ENCODE peak calls at places on chromosomes 12 and 14, in nine cellular contexts. One of them, this sample, is unnamed.

GRCh38 chr12:94427520-94428381 is 31.9 kb downstream of the CEP83 start:
- DNase-seq in left ventricle myocardium inferior: peak
- DNase-seq in choroid plexus epithelial cell: peak
- DNase-seq in sigmoid colon: peak
- DNase-seq in fibroblast of the aortic adventitia: peak
- DNase-seq in pancreas: peak
- DNase-seq in heart right ventricle: no peak
- DNase-seq in endodermal cell: no peak
- DNase-seq in lung: peak
- DNase-seq in this sample: no peak

GRCh38 chr12:130831876-130832405 is 7.1 kb downstream of the STX2 start:
- DNase-seq in lung: no peak
- DNase-seq in choroid plexus epithelial cell: no peak
- DNase-seq in endodermal cell: peak
- DNase-seq in pancreas: no peak
- DNase-seq in sigmoid colon: no peak
- DNase-seq in fibroblast of the aortic adventitia: no peak
- DNase-seq in left ventricle myocardium inferior: no peak
- DNase-seq in heart right ventricle: no peak
- DNase-seq in this sample: no peak

GRCh38 chr12:56293785-56294184 is 6.3 kb downstream of the CS start:
- DNase-seq in endodermal cell: no peak
- DNase-seq in choroid plexus epithelial cell: no peak
- DNase-seq in heart right ventricle: no peak
- DNase-seq in fibroblast of the aortic adventitia: no peak
- DNase-seq in lung: no peak
- DNase-seq in left ventricle myocardium inferior: no peak
- DNase-seq in sigmoid colon: no peak
- DNase-seq in pancreas: no peak
- DNase-seq in this sample: no peak

GRCh38 chr12:19039515-19039914 is 90.0 kb upstream of the PLEKHA5 start:
- DNase-seq in fibroblast of the aortic adventitia: no peak
- DNase-seq in sigmoid colon: no peak
- DNase-seq in lung: no peak
- DNase-seq in choroid plexus epithelial cell: peak
- DNase-seq in pancreas: no peak
- DNase-seq in endodermal cell: no peak
- DNase-seq in left ventricle myocardium inferior: no peak
- DNase-seq in heart right ventricle: no peak
- DNase-seq in this sample: no peak

GRCh38 chr14:77319416-77319815 is 1.3 kb downstream of the POMT2 start:
- DNase-seq in pancreas: no peak
- DNase-seq in fibroblast of the aortic adventitia: no peak
- DNase-seq in heart right ventricle: no peak
- DNase-seq in endodermal cell: no peak
- DNase-seq in left ventricle myocardium inferior: no peak
- DNase-seq in sigmoid colon: peak
- DNase-seq in lung: no peak
- DNase-seq in choroid plexus epithelial cell: no peak
- DNase-seq in this sample: no peak

GRCh38 chr12:126874427-126875026 is 1392.4 kb upstream of the TMEM132C start:
- DNase-seq in left ventricle myocardium inferior: peak
- DNase-seq in sigmoid colon: peak
- DNase-seq in lung: peak
- DNase-seq in pancreas: peak
- DNase-seq in choroid plexus epithelial cell: peak
- DNase-seq in endodermal cell: peak
- DNase-seq in heart right ventricle: peak
- DNase-seq in fibroblast of the aortic adventitia: peak
- DNase-seq in this sample: peak

GRCh38 chr14:68341765-68342212 is 451.1 kb downstream of the ZFP36L1 start:
- DNase-seq in fibroblast of the aortic adventitia: no peak
- DNase-seq in left ventricle myocardium inferior: no peak
- DNase-seq in choroid plexus epithelial cell: no peak
- DNase-seq in endodermal cell: no peak
- DNase-seq in pancreas: no peak
- DNase-seq in sigmoid colon: no peak
- DNase-seq in lung: no peak
- DNase-seq in heart right ventricle: no peak
- DNase-seq in this sample: no peak

GRCh38 chr14:75979641-75980422 is 2.0 kb downstream of the TGFB3 start:
- DNase-seq in endodermal cell: no peak
- DNase-seq in fibroblast of the aortic adventitia: peak
- DNase-seq in heart right ventricle: peak
- DNase-seq in choroid plexus epithelial cell: no peak
- DNase-seq in left ventricle myocardium inferior: no peak
- DNase-seq in sigmoid colon: peak
- DNase-seq in pancreas: peak
- DNase-seq in lung: no peak
- DNase-seq in this sample: peak

GRCh38 chr14:53951661-53952265 is 4.9 kb downstream of the BMP4 start:
- DNase-seq in sigmoid colon: no peak
- DNase-seq in pancreas: peak
- DNase-seq in left ventricle myocardium inferior: peak
- DNase-seq in endodermal cell: peak
- DNase-seq in fibroblast of the aortic adventitia: no peak
- DNase-seq in choroid plexus epithelial cell: no peak
- DNase-seq in lung: no peak
- DNase-seq in heart right ventricle: no peak
- DNase-seq in this sample: no peak

GRCh38 chr14:53952533-53952932 is 4.1 kb downstream of the BMP4 start:
- DNase-seq in left ventricle myocardium inferior: no peak
- DNase-seq in fibroblast of the aortic adventitia: no peak
- DNase-seq in heart right ventricle: no peak
- DNase-seq in pancreas: no peak
- DNase-seq in choroid plexus epithelial cell: no peak
- DNase-seq in sigmoid colon: no peak
- DNase-seq in lung: no peak
- DNase-seq in endodermal cell: peak
- DNase-seq in this sample: no peak

GRCh38 chr14:53954551-53955233 is 1.9 kb downstream of the BMP4 start:
- DNase-seq in left ventricle myocardium inferior: peak
- DNase-seq in pancreas: no peak
- DNase-seq in fibroblast of the aortic adventitia: peak
- DNase-seq in sigmoid colon: peak
- DNase-seq in choroid plexus epithelial cell: peak
- DNase-seq in endodermal cell: peak
- DNase-seq in lung: no peak
- DNase-seq in heart right ventricle: peak
- DNase-seq in this sample: no peak

GRCh38 chr14:53953828-53954550 is 2.6 kb downstream of the BMP4 start:
- DNase-seq in lung: no peak
- DNase-seq in heart right ventricle: peak
- DNase-seq in sigmoid colon: peak
- DNase-seq in endodermal cell: no peak
- DNase-seq in choroid plexus epithelial cell: peak
- DNase-seq in fibroblast of the aortic adventitia: peak
- DNase-seq in pancreas: peak
- DNase-seq in left ventricle myocardium inferior: peak
- DNase-seq in this sample: no peak

DNA sequence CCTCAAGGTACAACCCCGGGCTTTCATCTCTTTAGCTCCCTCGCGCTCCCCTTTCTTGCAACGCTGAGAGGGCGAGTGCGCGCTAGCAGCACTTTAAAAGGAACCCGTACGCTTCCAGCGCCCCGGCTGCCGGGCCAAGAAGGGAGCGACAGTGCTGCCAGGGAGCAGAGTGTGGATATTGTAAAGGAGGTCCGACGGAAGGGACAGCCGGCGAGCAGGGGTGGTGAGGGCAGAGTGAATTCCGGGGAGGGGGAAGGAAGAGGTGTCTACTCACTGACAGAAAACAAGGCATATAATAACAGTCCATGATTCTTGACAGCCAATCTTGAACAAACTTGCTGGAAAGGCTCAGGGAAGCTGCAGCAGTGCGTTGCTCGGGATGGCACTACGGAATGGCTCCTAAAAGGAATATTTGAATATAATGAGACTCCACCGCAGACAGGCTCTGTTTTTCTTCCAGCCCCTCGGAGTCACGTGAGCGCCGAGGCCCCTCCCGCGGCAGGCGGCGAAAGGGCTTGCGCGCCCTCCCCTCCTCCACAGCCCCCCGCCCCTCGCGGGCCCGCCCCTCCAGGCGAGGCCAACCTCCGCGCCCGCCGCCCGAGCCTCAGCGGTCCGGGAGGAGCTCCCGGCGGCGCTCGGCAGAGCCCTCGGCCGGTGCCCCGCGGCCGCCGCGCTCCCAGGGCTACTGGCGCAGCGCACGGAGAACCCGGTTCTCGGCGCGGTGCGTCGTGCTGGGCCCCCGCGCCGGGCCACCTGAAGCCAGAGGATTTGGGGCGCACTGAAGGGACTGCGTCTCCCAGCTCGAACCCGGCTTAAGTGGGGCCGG is 3.4 kb downstream of the BMP4 start:
- DNase-seq in choroid plexus epithelial cell: peak
- DNase-seq in pancreas: peak
- DNase-seq in fibroblast of the aortic adventitia: peak
- DNase-seq in left ventricle myocardium inferior: peak
- DNase-seq in endodermal cell: peak
- DNase-seq in sigmoid colon: peak
- DNase-seq in heart right ventricle: peak
- DNase-seq in lung: peak
- DNase-seq in this sample: peak
- H3K4me3 ChIP-seq in choroid plexus epithelial cell: peak
- H3K4me3 ChIP-seq in pancreas: peak
- H3K4me3 ChIP-seq in fibroblast of the aortic adventitia: peak
- H3K4me3 ChIP-seq in left ventricle myocardium inferior: peak
- H3K4me3 ChIP-seq in endodermal cell: peak
- H3K4me3 ChIP-seq in sigmoid colon: peak
- H3K4me3 ChIP-seq in heart right ventricle: peak
- H3K4me3 ChIP-seq in lung: peak
- H3K4me3 ChIP-seq in this sample: peak

DNA sequence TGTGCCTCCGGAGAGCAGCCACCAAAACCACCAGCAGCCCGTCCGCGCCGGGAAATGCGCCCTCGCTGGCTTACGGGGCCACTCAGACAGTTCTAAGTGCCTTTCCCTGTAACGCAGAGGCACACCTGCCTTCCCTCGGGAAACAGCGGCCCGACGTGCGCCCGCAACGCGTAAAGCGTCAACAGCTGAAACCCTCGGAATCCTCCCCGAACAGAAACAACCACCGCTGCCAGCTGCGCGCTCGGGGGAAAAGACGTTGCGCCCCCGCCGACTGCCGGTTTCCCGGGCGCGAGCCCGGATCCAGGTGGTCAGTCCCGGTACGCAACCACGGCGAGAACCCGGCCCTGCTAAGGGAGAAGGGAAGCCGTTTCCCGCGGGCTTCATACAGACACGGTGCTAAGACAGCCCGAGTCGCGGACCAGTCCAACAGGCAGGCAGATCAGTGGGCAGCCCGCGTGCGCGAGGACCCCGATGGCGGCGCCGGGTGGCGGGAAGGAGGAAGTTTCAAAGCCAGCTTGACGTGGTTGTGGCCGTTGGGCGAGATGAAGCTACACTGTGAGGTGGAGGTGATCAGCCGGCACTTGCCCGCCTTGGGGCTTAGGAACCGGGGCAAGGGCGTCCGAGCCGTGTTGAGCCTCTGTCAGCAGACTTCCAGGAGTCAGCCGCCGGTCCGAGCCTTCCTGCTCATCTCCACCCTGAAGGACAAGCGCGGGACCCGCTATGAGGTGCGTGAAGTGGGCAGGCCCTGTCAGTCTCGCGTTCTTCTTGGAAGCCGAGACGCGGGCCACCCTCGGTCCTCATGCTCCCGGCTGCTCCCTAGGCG is at the start of gene LRR1:
- DNase-seq in lung: peak
- DNase-seq in sigmoid colon: peak
- DNase-seq in choroid plexus epithelial cell: peak
- DNase-seq in pancreas: peak
- DNase-seq in left ventricle myocardium inferior: peak
- DNase-seq in endodermal cell: peak
- DNase-seq in heart right ventricle: peak
- DNase-seq in fibroblast of the aortic adventitia: peak
- DNase-seq in this sample: peak
- TF ChIP-seq CTCF in lung: no peak
- TF ChIP-seq CTCF in sigmoid colon: no peak
- TF ChIP-seq CTCF in choroid plexus epithelial cell: peak
- TF ChIP-seq CTCF in pancreas: no peak
- TF ChIP-seq CTCF in left ventricle myocardium inferior: no peak
- TF ChIP-seq CTCF in endodermal cell: no peak
- TF ChIP-seq CTCF in heart right ventricle: no peak
- TF ChIP-seq CTCF in fibroblast of the aortic adventitia: no peak
- TF ChIP-seq CTCF in this sample: no peak

DNA sequence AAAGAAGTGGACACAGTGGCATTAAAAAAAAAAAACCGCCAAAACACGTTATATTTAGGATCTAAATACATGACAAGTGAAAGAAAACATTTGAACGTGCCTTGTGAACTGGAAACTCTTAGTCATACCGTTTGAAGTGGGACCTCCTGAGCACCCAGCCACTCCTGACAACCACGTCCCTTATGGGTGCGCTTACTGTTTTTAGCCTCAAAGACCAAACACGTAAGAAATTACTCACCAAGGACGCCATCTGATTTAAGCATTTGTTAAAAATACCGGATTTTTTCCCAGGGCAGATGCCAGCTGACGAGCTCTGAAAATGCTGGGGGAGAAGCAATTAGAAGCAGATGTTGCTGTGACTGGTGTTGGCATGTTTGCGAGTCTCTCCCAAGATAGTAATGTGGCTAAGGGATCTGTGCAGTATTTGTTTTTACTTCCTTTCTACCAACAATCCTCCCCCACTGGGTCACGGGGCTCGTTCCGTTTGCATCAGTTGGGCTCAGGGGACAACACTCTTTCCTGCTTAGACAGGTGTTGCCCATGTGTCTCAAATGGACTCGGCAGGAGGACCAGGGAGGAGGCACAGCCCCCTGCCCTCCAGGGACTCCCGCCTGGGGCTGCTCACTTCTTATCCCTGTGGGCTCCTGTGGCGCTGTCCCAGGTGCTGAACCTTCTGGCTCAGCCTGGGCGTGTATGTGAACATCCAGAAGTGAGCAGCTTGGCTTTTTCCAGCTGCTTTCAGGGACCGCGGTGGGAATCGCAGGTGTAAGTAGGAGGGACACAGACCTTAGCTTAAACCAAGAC is 101.0 kb downstream of the BEGAIN start:
- DNase-seq in lung: no peak
- DNase-seq in choroid plexus epithelial cell: peak
- DNase-seq in heart right ventricle: peak
- DNase-seq in left ventricle myocardium inferior: peak
- DNase-seq in endodermal cell: peak
- DNase-seq in fibroblast of the aortic adventitia: peak
- DNase-seq in pancreas: peak
- DNase-seq in sigmoid colon: no peak
- DNase-seq in this sample: no peak
- H3K4me3 ChIP-seq in lung: no peak
- H3K4me3 ChIP-seq in choroid plexus epithelial cell: no peak
- H3K4me3 ChIP-seq in heart right ventricle: no peak
- H3K4me3 ChIP-seq in left ventricle myocardium inferior: no peak
- H3K4me3 ChIP-seq in endodermal cell: no peak
- H3K4me3 ChIP-seq in fibroblast of the aortic adventitia: no peak
- H3K4me3 ChIP-seq in pancreas: no peak
- H3K4me3 ChIP-seq in sigmoid colon: no peak
- H3K4me3 ChIP-seq in this sample: no peak

DNA sequence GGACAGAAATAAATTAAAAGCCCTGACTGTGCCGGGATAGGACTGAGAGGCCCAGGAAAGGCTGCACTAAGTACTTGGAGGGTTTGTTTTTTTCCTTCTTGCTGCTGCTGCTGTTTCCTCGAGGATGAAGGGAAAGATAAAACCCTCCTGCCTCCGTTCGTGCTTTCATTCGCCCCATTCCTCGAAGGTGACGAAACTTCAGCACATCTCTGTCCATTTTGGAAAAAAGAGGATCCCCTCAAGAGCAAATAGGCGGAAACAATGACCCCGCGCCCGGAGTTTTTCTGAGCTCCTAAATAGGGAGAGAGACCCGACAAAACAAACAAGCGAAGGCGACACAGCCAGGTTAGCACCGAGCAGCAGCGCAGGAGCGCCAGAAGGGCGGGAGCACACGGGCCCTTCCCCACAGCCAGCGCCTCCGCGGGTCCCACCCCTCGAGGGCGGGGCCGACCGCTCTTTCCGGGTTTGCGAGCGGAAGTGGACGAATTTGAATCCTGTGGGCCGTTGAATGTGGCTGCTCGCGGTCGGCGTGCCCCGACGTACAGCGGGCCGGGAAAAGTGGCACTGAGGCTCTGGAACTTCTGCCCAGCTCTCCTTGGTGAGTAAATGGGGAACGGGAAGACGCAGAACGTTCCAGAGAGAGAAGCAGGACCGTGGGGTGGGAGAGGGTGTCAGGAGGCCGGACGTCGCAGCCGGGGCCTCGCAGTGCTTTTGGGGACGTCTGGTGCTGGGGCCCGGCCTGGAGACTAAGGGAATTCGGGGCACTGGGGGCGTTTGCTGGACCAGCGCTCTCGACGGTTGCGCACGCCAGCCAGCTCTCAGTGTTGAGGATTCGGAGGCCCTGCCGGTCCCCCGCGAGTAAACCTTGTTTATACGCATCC is at the start of gene G2E3:
- DNase-seq in choroid plexus epithelial cell: peak
- DNase-seq in fibroblast of the aortic adventitia: peak
- DNase-seq in heart right ventricle: peak
- DNase-seq in lung: peak
- DNase-seq in pancreas: peak
- DNase-seq in left ventricle myocardium inferior: peak
- DNase-seq in sigmoid colon: peak
- DNase-seq in endodermal cell: peak
- DNase-seq in this sample: peak
- TF ChIP-seq CTCF in choroid plexus epithelial cell: no peak
- TF ChIP-seq CTCF in fibroblast of the aortic adventitia: no peak
- TF ChIP-seq CTCF in heart right ventricle: no peak
- TF ChIP-seq CTCF in lung: no peak
- TF ChIP-seq CTCF in pancreas: no peak
- TF ChIP-seq CTCF in left ventricle myocardium inferior: no peak
- TF ChIP-seq CTCF in sigmoid colon: no peak
- TF ChIP-seq CTCF in endodermal cell: no peak
- TF ChIP-seq CTCF in this sample: peak